ENCODE peak calls at places on chromosomes 3 and 15, in eight cellular contexts. I is GM12878, B is K562, U is endothelial cell of umbilical vein, F is HCT116, Z is H1, N is HepG2, S is SK-N-SH. M is an unnamed sample.

GRCh38 chr3:15181964-15182363 is 24.1 kb upstream of the CAPN7 start:
- DNase-seq in N (no peak), I (no peak), F (no peak), B (no peak), S (no peak), Z (no peak), U (no peak), M (no peak)

GRCh38 chr3:58646503-58646902 is 20.1 kb downstream of the FAM3D start:
- DNase-seq in U (peak; percentile 51), I (no peak), Z (no peak), F (no peak), N (no peak), B (no peak), S (no peak), M (no peak)

GRCh38 chr15:78082106-78082742 is 4.7 kb upstream of the TBC1D2B start:
- DNase-seq in F (no peak), Z (no peak), I (no peak), S (no peak), U (no peak), B (no peak), N (no peak), M (no peak)

GRCh38 chr15:100762289-100762688 is 117.3 kb upstream of the ALDH1A3 start:
- DNase-seq in U (no peak), F (no peak), S (no peak), B (no peak), I (no peak), N (no peak), Z (no peak), M (no peak)

GRCh38 chr15:62946940-62947339 is 95.6 kb upstream of the TPM1 start:
- DNase-seq in F (no peak), I (no peak), Z (no peak), B (no peak), U (no peak), S (no peak), N (no peak), M (no peak)

GRCh38 chr3:41338276-41338675 is 139.0 kb downstream of the CTNNB1 start:
- DNase-seq in U (no peak), Z (no peak), F (no peak), I (no peak), S (no peak), N (no peak), B (no peak), M (no peak)

GRCh38 chr3:48409291-48410201 is 20.3 kb downstream of the PLXNB1 start:
- DNase-seq in S (peak; percentile 10), F (no peak), I (no peak), U (no peak), B (no peak), N (no peak), Z (no peak), M (no peak)

GRCh38 chr15:29812384-29812694 is 9.9 kb downstream of the TJP1 start:
- DNase-seq in F (no peak), N (no peak), U (peak; percentile 54), S (no peak), Z (no peak), I (no peak), B (no peak), M (no peak)

GRCh38 chr3:155664922-155665695 is 79.8 kb downstream of the PLCH1 start:
- DNase-seq in N (peak; percentile 65), F (peak; percentile 38), S (no peak), B (peak; percentile 24), U (no peak), I (no peak), Z (no peak), M (no peak)

GRCh38 chr3:18223591-18224338 is 201.4 kb downstream of the SATB1 start:
- DNase-seq in U (no peak), Z (no peak), B (no peak), N (no peak), I (peak; percentile 55), F (no peak), S (peak; percentile 18), M (no peak)

GRCh38 chr15:69578792-69579587 is 126.4 kb downstream of the RPLP1 start:
- DNase-seq in I (no peak), F (no peak), N (no peak), Z (no peak), S (no peak), U (peak; percentile 34), B (no peak), M (no peak)

GRCh38 chr3:38579551-38580449 is 69.7 kb downstream of the SCN5A start:
- DNase-seq in F (no peak), I (peak; percentile 28), B (peak; percentile 19), Z (no peak), N (no peak), U (no peak), S (peak; percentile 52), M (no peak)

GRCh38 chr3:149020196-149020838 is 29.0 kb downstream of the GYG1 start:
- DNase-seq in N (no peak), I (no peak), F (no peak), Z (no peak), U (peak; percentile 71), B (no peak), S (no peak), M (no peak)

GRCh38 chr3:52890735-52891134 is 6.6 kb downstream of the STIMATE start:
- DNase-seq in N (no peak), S (no peak), Z (no peak), U (no peak), F (no peak), I (no peak), B (no peak), M (no peak)

GRCh38 chr3:52892290-52892624 is 5.1 kb downstream of the STIMATE start:
- DNase-seq in F (no peak), S (peak; percentile 48), N (no peak), Z (no peak), B (no peak), I (no peak), U (no peak), M (no peak)

GRCh38 chr3:52891164-52891563 is 6.2 kb downstream of the STIMATE start:
- DNase-seq in I (no peak), N (no peak), S (no peak), B (no peak), Z (no peak), U (no peak), F (no peak), M (no peak)

GRCh38 chr3:52892625-52893311 is 4.6 kb downstream of the STIMATE start:
- DNase-seq in U (no peak), S (no peak), I (peak; percentile 41), Z (no peak), B (no peak), N (no peak), F (no peak), M (no peak)

DNA sequence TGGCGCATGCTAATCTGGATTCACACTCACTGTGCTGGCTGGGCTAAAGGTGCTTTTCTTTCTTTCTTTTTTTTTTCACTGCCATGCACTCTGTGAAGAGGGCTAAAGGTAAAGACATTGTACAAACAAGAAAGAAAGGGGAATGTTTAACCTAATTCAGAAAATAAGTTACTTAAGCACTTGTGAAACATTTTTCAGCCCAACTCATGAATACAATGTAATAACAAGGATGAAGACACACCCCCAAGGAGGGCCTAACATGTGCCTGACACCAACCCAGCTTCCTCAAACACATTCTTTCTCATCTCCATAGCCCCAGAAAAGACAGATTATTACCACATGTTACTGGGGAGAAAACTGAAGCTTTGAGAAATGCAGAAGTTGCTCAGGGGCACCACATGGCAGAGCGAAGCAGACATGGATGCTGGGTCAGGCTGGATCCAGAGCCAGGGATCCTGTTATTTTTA is 5.7 kb downstream of the STIMATE start:
- DNase-seq in I (no peak), N (peak; percentile 66), U (no peak), F (no peak), S (no peak), B (no peak), Z (no peak), M (no peak)
- TF ChIP-seq POLR2AphosphoS5 in I (no peak), N (no peak), U (no peak), F (no peak), S (no peak), B (no peak), Z (no peak), M (no peak)

DNA sequence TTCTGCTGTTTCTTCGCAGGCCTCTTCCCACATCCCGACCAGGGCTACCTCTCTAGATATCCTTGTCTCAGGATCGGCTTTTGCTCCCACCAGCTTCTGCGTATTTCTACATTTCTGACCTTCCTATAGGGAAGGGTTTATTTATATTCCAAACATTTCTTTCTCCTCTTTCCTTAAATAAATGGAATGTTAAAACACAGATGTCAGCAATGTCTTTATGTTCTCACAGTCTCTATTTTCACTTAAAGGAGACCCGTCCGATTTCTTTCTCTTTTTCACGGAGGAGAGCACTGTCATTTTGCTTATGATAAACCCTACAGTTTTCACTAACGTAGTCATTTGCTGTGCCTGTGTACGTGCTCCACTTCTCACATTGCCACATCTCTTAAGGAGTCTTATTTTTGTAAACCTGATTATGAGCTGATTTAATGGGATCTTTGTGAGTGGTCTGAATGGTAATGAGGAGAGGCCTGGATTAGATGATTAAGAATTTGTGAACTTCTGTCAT is 630 bp downstream of the KIF15 start:
- DNase-seq in I (no peak), N (no peak), U (no peak), Z (no peak), S (peak; percentile 26), B (peak; percentile 37), F (no peak), M (no peak)
- H3K27ac ChIP-seq in I (peak overlapping the region; percentile 93), N (peak overlapping the region; percentile 79), U (peak overlapping the region; percentile 48), Z (peak overlapping the region; percentile 92), S (peak overlapping the region; percentile 36), B (peak overlapping the region; percentile 85), F (peak overlapping the region; percentile 77), M (peak overlapping the region; percentile 77)

GRCh38 chr3:9088431-9089353 is 125.4 kb upstream of the RAD18 start:
- DNase-seq in I (no peak), S (no peak), N (no peak), F (no peak), Z (no peak), B (no peak), U (no peak), M (no peak)

GRCh38 chr3:9087831-9088413 is 124.7 kb upstream of the RAD18 start:
- DNase-seq in I (no peak), B (no peak), S (no peak), Z (no peak), N (no peak), U (no peak), F (no peak), M (no peak)

DNA sequence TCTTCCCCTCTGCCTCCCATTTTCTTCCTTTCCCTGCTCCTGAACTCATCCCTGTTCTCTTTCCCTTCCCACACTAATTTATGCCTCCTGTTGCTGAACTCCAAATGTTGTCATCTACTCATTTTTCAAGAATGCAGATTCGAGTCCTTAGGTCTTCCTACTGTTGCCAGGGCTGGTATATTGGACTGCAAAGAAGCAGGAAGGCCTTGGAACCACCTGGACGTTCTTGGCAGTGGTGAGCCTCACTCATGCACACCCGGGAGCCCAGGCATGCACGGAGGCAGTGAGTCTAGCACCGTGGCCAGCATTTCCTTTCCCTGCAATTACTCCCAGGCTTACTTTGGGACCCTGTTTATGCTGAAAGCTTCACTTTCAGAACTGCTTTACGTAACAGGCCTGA is 128.5 kb upstream of the RAD18 start:
- DNase-seq in N (no peak), I (no peak), B (no peak), Z (no peak), F (no peak), U (no peak), S (no peak), M (no peak)
- H3K9ac ChIP-seq in N (no peak overlapping the region), I (no peak overlapping the region), B (no peak overlapping the region), Z (no peak overlapping the region), F (no peak overlapping the region), U (no peak overlapping the region), S (no peak overlapping the region), M (no peak overlapping the region)

DNA sequence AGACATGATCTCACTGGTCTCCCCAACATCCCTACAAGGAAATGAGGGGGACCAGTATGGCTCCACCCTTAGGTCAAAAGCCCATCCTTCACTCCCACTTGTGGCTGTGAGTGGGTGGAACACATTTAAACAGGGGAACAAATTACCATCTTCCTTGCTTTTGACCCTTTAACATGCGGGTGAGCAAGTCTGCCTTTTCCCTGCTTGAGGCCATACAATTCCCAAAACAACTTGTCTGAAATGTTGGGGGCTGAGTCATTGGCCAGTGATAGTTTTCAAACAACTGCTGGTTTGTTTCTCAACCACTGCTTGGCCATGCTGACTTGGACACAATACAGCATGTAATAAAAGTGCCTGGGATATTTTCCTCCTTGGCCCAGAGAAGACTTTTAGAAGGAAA is 39.6 kb downstream of the COL8A1 start:
- DNase-seq in S (no peak), I (no peak), N (no peak), Z (no peak), B (no peak), F (no peak), U (peak; percentile 63), M (no peak)
- TF ChIP-seq POLR2AphosphoS5 in S (no peak), I (no peak), N (no peak), Z (no peak), B (no peak), F (no peak), U (peak; percentile 22), M (no peak)